ENCODE peak calls at places on chromosome 6, in six cellular contexts. K is cardiac muscle cell; N is sciatic nerve; M is cardiac septum; X is activated naive CD4-positive, alpha-beta T cell; C is NAMALWA. B is an unnamed sample.

GRCh38 chr6:157055863-157056262 is 267.5 kb downstream of the TMEM242 start:
- DNase-seq in K (no peak), N (no peak), M (no peak), X (no peak), C (no peak), B (no peak)

GRCh38 chr6:113744886-113745285 is 112.3 kb upstream of the MARCKS start:
- DNase-seq in K (no peak), N (no peak), M (no peak), X (no peak), C (no peak), B (no peak)

GRCh38 chr6:151773382-151773781 is 34.1 kb upstream of the ESR1 start:
- DNase-seq in K (no peak), N (no peak), M (no peak), X (no peak), C (no peak), B (no peak)

GRCh38 chr6:106519460-106520394 is 109.6 kb downstream of the RTN4IP1 start:
- DNase-seq in K (peak; percentile 73), N (no peak), M (peak; percentile 79), X (peak; percentile 42), C (peak; percentile 87), B (peak; percentile 50)

GRCh38 chr6:33684428-33684896 is 27.0 kb downstream of the UQCC2 start:
- DNase-seq in K (no peak), N (no peak), M (no peak), X (no peak), C (no peak), B (no peak)

GRCh38 chr6:96505363-96505762 is 16.2 kb upstream of the UFL1 start:
- DNase-seq in K (no peak), N (no peak), M (no peak), X (no peak), C (no peak), B (no peak)

GRCh38 chr6:109894181-109894580 is 83.9 kb upstream of the GPR6 start:
- DNase-seq in K (no peak), N (no peak), M (no peak), X (no peak), C (no peak), B (no peak)

GRCh38 chr6:39927159-39927558 is 7.1 kb downstream of the MOCS1 start:
- DNase-seq in K (peak; percentile 28), N (no peak), M (no peak), X (no peak), C (no peak), B (no peak)

GRCh38 chr6:52127957-52128356 is 40.5 kb upstream of the PKHD1 start:
- DNase-seq in K (no peak), N (no peak), M (no peak), X (no peak), C (no peak), B (no peak)